ENCODE peak calls at places on chromosomes 3 and 15, in eight cellular contexts. One of them, this sample, is unnamed.

GRCh38 chr15:89550427-89550826 is 24.8 kb upstream of the TICRR start:
- DNase-seq in endothelial cell of umbilical vein: no peak
- DNase-seq in GM12878: no peak
- DNase-seq in spleen: no peak
- DNase-seq in Panc1: no peak
- DNase-seq in GM23338: no peak
- DNase-seq in breast epithelium: no peak
- DNase-seq in stomach: no peak
- DNase-seq in this sample: no peak

GRCh38 chr15:65791335-65792129 is 561 bp downstream of the DENND4A start:
- DNase-seq in breast epithelium: peak
- DNase-seq in Panc1: no peak
- DNase-seq in GM23338: peak
- DNase-seq in stomach: peak
- DNase-seq in GM12878: no peak
- DNase-seq in spleen: peak
- DNase-seq in endothelial cell of umbilical vein: peak
- DNase-seq in this sample: peak

GRCh38 chr3:118587847-118588246 is 446.8 kb downstream of the IGSF11 start:
- DNase-seq in breast epithelium: no peak
- DNase-seq in stomach: no peak
- DNase-seq in GM12878: peak
- DNase-seq in spleen: no peak
- DNase-seq in GM23338: no peak
- DNase-seq in Panc1: no peak
- DNase-seq in endothelial cell of umbilical vein: no peak
- DNase-seq in this sample: no peak

GRCh38 chr3:46692566-46692983 is 904 bp downstream of the ALS2CL start:
- DNase-seq in GM12878: no peak
- DNase-seq in Panc1: no peak
- DNase-seq in breast epithelium: peak
- DNase-seq in spleen: no peak
- DNase-seq in endothelial cell of umbilical vein: peak
- DNase-seq in stomach: peak
- DNase-seq in GM23338: peak
- DNase-seq in this sample: no peak

GRCh38 chr3:194512895-194513601 is 26.2 kb upstream of the ATP13A3 start:
- DNase-seq in endothelial cell of umbilical vein: no peak
- DNase-seq in Panc1: no peak
- DNase-seq in spleen: no peak
- DNase-seq in GM12878: no peak
- DNase-seq in GM23338: no peak
- DNase-seq in breast epithelium: no peak
- DNase-seq in stomach: peak
- DNase-seq in this sample: no peak

GRCh38 chr3:4834403-4834866 is 144.8 kb upstream of the BHLHE40 start:
- DNase-seq in GM23338: no peak
- DNase-seq in spleen: peak
- DNase-seq in stomach: peak
- DNase-seq in GM12878: no peak
- DNase-seq in breast epithelium: no peak
- DNase-seq in Panc1: no peak
- DNase-seq in endothelial cell of umbilical vein: no peak
- DNase-seq in this sample: no peak

GRCh38 chr3:183210862-183211341 is 42.2 kb upstream of the B3GNT5 start:
- DNase-seq in breast epithelium: no peak
- DNase-seq in GM12878: no peak
- DNase-seq in Panc1: no peak
- DNase-seq in spleen: peak
- DNase-seq in GM23338: no peak
- DNase-seq in stomach: no peak
- DNase-seq in endothelial cell of umbilical vein: no peak
- DNase-seq in this sample: no peak

GRCh38 chr15:64792282-64792681 is 16.9 kb upstream of the RBPMS2 start:
- DNase-seq in endothelial cell of umbilical vein: no peak
- DNase-seq in GM12878: no peak
- DNase-seq in Panc1: peak
- DNase-seq in breast epithelium: no peak
- DNase-seq in GM23338: no peak
- DNase-seq in spleen: no peak
- DNase-seq in stomach: no peak
- DNase-seq in this sample: no peak

GRCh38 chr15:49466119-49466518 is 43.1 kb downstream of the FGF7 start:
- DNase-seq in stomach: no peak
- DNase-seq in GM12878: no peak
- DNase-seq in endothelial cell of umbilical vein: no peak
- DNase-seq in spleen: no peak
- DNase-seq in Panc1: no peak
- DNase-seq in GM23338: no peak
- DNase-seq in breast epithelium: no peak
- DNase-seq in this sample: no peak

GRCh38 chr15:79310612-79310984 is 314 bp upstream of the TMED3 start:
- DNase-seq in Panc1: no peak
- DNase-seq in GM12878: no peak
- DNase-seq in breast epithelium: no peak
- DNase-seq in stomach: no peak
- DNase-seq in endothelial cell of umbilical vein: no peak
- DNase-seq in spleen: no peak
- DNase-seq in GM23338: peak
- DNase-seq in this sample: no peak

GRCh38 chr15:53384417-53384816 is 375.0 kb downstream of the WDR72 start:
- DNase-seq in stomach: peak
- DNase-seq in GM23338: peak
- DNase-seq in endothelial cell of umbilical vein: no peak
- DNase-seq in GM12878: no peak
- DNase-seq in breast epithelium: no peak
- DNase-seq in Panc1: no peak
- DNase-seq in spleen: no peak
- DNase-seq in this sample: no peak

GRCh38 chr15:51750942-51751686 is at the start of gene TMOD2:
- DNase-seq in breast epithelium: peak
- DNase-seq in spleen: peak
- DNase-seq in Panc1: no peak
- DNase-seq in endothelial cell of umbilical vein: no peak
- DNase-seq in stomach: peak
- DNase-seq in GM12878: no peak
- DNase-seq in GM23338: peak
- DNase-seq in this sample: peak

GRCh38 chr3:112253301-112253971 is 40.6 kb downstream of the SLC9C1 start:
- DNase-seq in stomach: no peak
- DNase-seq in GM12878: peak
- DNase-seq in spleen: no peak
- DNase-seq in Panc1: no peak
- DNase-seq in endothelial cell of umbilical vein: no peak
- DNase-seq in GM23338: no peak
- DNase-seq in breast epithelium: no peak
- DNase-seq in this sample: no peak

GRCh38 chr3:195266428-195266827 is 4.5 kb downstream of the XXYLT1 start:
- DNase-seq in spleen: no peak
- DNase-seq in breast epithelium: no peak
- DNase-seq in GM12878: no peak
- DNase-seq in GM23338: no peak
- DNase-seq in endothelial cell of umbilical vein: no peak
- DNase-seq in Panc1: no peak
- DNase-seq in stomach: no peak
- DNase-seq in this sample: no peak

GRCh38 chr15:35540885-35541284 is 5.1 kb downstream of the DPH6 start:
- DNase-seq in GM12878: no peak
- DNase-seq in spleen: no peak
- DNase-seq in Panc1: no peak
- DNase-seq in GM23338: no peak
- DNase-seq in endothelial cell of umbilical vein: no peak
- DNase-seq in breast epithelium: no peak
- DNase-seq in stomach: no peak
- DNase-seq in this sample: no peak
- TF ChIP-seq POLR2AphosphoS5 in GM12878: no peak
- TF ChIP-seq POLR2AphosphoS5 in spleen: no peak
- TF ChIP-seq POLR2AphosphoS5 in Panc1: no peak
- TF ChIP-seq POLR2AphosphoS5 in GM23338: no peak
- TF ChIP-seq POLR2AphosphoS5 in endothelial cell of umbilical vein: no peak
- TF ChIP-seq POLR2AphosphoS5 in breast epithelium: no peak
- TF ChIP-seq POLR2AphosphoS5 in stomach: no peak
- TF ChIP-seq POLR2AphosphoS5 in this sample: no peak

GRCh38 chr3:136861890-136862610 is at the start of gene NCK1:
- DNase-seq in spleen: peak
- DNase-seq in GM23338: peak
- DNase-seq in GM12878: peak
- DNase-seq in endothelial cell of umbilical vein: peak
- DNase-seq in stomach: peak
- DNase-seq in breast epithelium: peak
- DNase-seq in Panc1: peak
- DNase-seq in this sample: peak
- TF ChIP-seq POLR2AphosphoS5 in spleen: peak
- TF ChIP-seq POLR2AphosphoS5 in GM23338: peak
- TF ChIP-seq POLR2AphosphoS5 in GM12878: peak
- TF ChIP-seq POLR2AphosphoS5 in endothelial cell of umbilical vein: peak
- TF ChIP-seq POLR2AphosphoS5 in stomach: peak
- TF ChIP-seq POLR2AphosphoS5 in breast epithelium: peak
- TF ChIP-seq POLR2AphosphoS5 in Panc1: peak
- TF ChIP-seq POLR2AphosphoS5 in this sample: peak

GRCh38 chr15:67334973-67335372 is 80.4 kb downstream of the IQCH start:
- DNase-seq in GM12878: no peak
- DNase-seq in spleen: no peak
- DNase-seq in breast epithelium: no peak
- DNase-seq in Panc1: no peak
- DNase-seq in GM23338: no peak
- DNase-seq in endothelial cell of umbilical vein: no peak
- DNase-seq in stomach: no peak
- DNase-seq in this sample: no peak
- TF ChIP-seq POLR2AphosphoS5 in GM12878: no peak
- TF ChIP-seq POLR2AphosphoS5 in spleen: no peak
- TF ChIP-seq POLR2AphosphoS5 in breast epithelium: no peak
- TF ChIP-seq POLR2AphosphoS5 in Panc1: no peak
- TF ChIP-seq POLR2AphosphoS5 in GM23338: no peak
- TF ChIP-seq POLR2AphosphoS5 in endothelial cell of umbilical vein: no peak
- TF ChIP-seq POLR2AphosphoS5 in stomach: no peak
- TF ChIP-seq POLR2AphosphoS5 in this sample: no peak

GRCh38 chr3:188262488-188262887 is 108.5 kb downstream of the LPP start:
- DNase-seq in Panc1: no peak
- DNase-seq in endothelial cell of umbilical vein: no peak
- DNase-seq in GM12878: no peak
- DNase-seq in stomach: no peak
- DNase-seq in GM23338: no peak
- DNase-seq in spleen: no peak
- DNase-seq in breast epithelium: no peak
- DNase-seq in this sample: no peak

GRCh38 chr3:188264231-188265213 is 110.6 kb downstream of the LPP start:
- DNase-seq in GM23338: no peak
- DNase-seq in breast epithelium: no peak
- DNase-seq in GM12878: no peak
- DNase-seq in spleen: no peak
- DNase-seq in Panc1: no peak
- DNase-seq in stomach: no peak
- DNase-seq in endothelial cell of umbilical vein: peak
- DNase-seq in this sample: no peak

GRCh38 chr3:188259611-188260010 is 105.7 kb downstream of the LPP start:
- DNase-seq in Panc1: no peak
- DNase-seq in endothelial cell of umbilical vein: no peak
- DNase-seq in breast epithelium: no peak
- DNase-seq in GM12878: no peak
- DNase-seq in stomach: no peak
- DNase-seq in spleen: no peak
- DNase-seq in GM23338: no peak
- DNase-seq in this sample: no peak

GRCh38 chr3:188261011-188261410 is 107.1 kb downstream of the LPP start:
- DNase-seq in spleen: no peak
- DNase-seq in stomach: no peak
- DNase-seq in Panc1: no peak
- DNase-seq in GM12878: no peak
- DNase-seq in endothelial cell of umbilical vein: peak
- DNase-seq in GM23338: no peak
- DNase-seq in breast epithelium: no peak
- DNase-seq in this sample: no peak

DNA sequence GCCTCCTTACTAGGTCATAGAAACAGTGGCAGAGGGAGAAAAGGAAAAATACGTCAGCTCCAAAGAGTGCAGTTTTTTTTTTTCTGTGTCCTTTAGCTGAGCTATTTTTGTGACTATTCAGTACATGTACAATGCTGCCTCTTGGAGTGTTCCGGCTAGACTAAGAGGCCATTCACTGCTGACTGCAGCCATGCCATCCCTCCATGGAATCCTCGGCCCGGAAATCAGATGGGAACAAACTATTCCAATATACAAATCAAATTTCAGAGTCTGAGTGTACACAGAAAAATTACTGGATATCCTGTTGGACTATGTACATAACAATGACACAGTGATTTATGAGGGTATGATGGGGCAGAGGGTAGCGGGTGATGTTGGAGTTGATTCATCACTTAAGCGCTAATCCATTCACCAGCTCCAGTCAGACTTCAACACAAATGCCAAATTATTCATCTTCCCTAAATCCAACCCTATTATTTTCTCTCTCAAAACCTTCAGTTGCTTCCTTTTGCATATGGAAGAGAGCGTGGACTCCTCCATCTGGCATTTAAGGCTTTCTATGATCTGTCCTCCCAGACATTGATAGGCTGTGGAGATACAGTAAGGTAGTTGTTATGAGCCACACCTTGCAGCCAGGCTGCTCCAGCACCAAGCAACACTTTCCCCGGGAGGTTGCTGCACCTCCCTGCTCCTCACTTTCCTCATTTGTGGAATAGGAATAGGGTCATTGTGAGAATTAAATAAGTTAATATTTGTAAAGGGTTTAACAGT is 109.1 kb downstream of the LPP start:
- DNase-seq in breast epithelium: no peak
- DNase-seq in endothelial cell of umbilical vein: peak
- DNase-seq in GM12878: no peak
- DNase-seq in spleen: no peak
- DNase-seq in Panc1: peak
- DNase-seq in GM23338: no peak
- DNase-seq in stomach: no peak
- DNase-seq in this sample: no peak
- TF ChIP-seq POLR2AphosphoS5 in breast epithelium: no peak
- TF ChIP-seq POLR2AphosphoS5 in endothelial cell of umbilical vein: peak
- TF ChIP-seq POLR2AphosphoS5 in GM12878: no peak
- TF ChIP-seq POLR2AphosphoS5 in spleen: no peak
- TF ChIP-seq POLR2AphosphoS5 in Panc1: peak
- TF ChIP-seq POLR2AphosphoS5 in GM23338: no peak
- TF ChIP-seq POLR2AphosphoS5 in stomach: peak
- TF ChIP-seq POLR2AphosphoS5 in this sample: no peak

DNA sequence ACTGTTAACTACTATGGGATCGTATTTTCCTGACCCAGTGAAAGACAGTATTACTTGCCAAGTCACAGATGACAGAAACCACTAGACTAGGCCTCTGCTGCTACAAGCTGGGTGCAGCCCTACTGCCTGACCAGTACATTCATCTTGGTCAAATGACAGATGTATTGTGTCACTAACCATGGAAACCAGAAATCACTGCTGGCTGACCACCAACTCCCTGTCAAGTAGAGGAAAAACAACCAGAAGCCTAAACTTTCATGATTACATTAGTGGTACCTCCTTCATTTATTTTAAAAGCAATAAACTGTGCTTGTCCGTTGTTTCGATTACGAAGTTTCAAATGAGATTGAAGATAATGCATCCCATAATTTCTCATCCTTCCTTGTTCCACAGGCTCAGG is 309.8 kb downstream of the LSAMP start:
- DNase-seq in spleen: no peak
- DNase-seq in breast epithelium: no peak
- DNase-seq in GM12878: no peak
- DNase-seq in GM23338: no peak
- DNase-seq in Panc1: no peak
- DNase-seq in endothelial cell of umbilical vein: peak
- DNase-seq in stomach: no peak
- DNase-seq in this sample: no peak
- TF ChIP-seq POLR2AphosphoS5 in spleen: no peak
- TF ChIP-seq POLR2AphosphoS5 in breast epithelium: no peak
- TF ChIP-seq POLR2AphosphoS5 in GM12878: no peak
- TF ChIP-seq POLR2AphosphoS5 in GM23338: no peak
- TF ChIP-seq POLR2AphosphoS5 in Panc1: no peak
- TF ChIP-seq POLR2AphosphoS5 in endothelial cell of umbilical vein: no peak
- TF ChIP-seq POLR2AphosphoS5 in stomach: peak
- TF ChIP-seq POLR2AphosphoS5 in this sample: no peak